ENCODE peak calls at places on chromosomes 13 and 19, in six cellular contexts. Q is choroid plexus epithelial cell; R is astrocyte of the spinal cord; I is HuH-7.5; X is Right ventricle myocardium inferior; P is activated T-helper 1 cell treated with anti-CD3 and anti-CD28 coated beads, Interleukin-12 subunit alpha, Interleukin-12 subunit beta, Interleukin-2, Interleukin-4 antibody, amounts not matched to agents 30 ng/mL and 10 ng/mL and 1 ng/mL, durations not matched to agents 14 hours and 24 hours and 36 hours. T is an unnamed sample.
A peak's percentile ranks its signal among the peaks of the same experiment; 100 is the strongest.

GRCh38 chr13:112368883-112369282 is 7.3 kb upstream of the SPACA7 start:
- DNase-seq in I (no peak), P (no peak), R (no peak), X (no peak), Q (no peak), T (no peak)

GRCh38 chr13:47033216-47033615 is 136.4 kb upstream of the HTR2A start:
- DNase-seq in P (no peak), R (peak; percentile 74), I (no peak), X (no peak), Q (peak; percentile 64), T (no peak)

GRCh38 chr13:41182231-41182630 is 12.1 kb downstream of the KBTBD7 start:
- DNase-seq in I (no peak), P (no peak), R (no peak), Q (no peak), X (no peak), T (no peak)

GRCh38 chr19:35995655-35995993 is 636 bp downstream of the SDHAF1 start:
- DNase-seq in R (peak; percentile 11), Q (peak; percentile 36), I (peak; percentile 83), P (peak; percentile 15), X (peak; percentile 66), T (no peak)

GRCh38 chr19:18194554-18195238 is 1.7 kb downstream of the MPV17L2 start:
- DNase-seq in I (no peak), Q (peak; percentile 29), X (no peak), R (peak; percentile 37), P (no peak), T (no peak)

GRCh38 chr19:46369817-46370216 is 22.9 kb downstream of the PPP5C start:
- DNase-seq in Q (no peak), I (no peak), R (no peak), X (no peak), P (no peak), T (no peak)

GRCh38 chr19:55301459-55302331 is 17.9 kb downstream of the BRSK1 start:
- DNase-seq in X (peak; percentile 95), I (peak; percentile 100), R (peak; percentile 62), Q (peak; percentile 78), P (peak; percentile 91), T (peak; percentile 24)

GRCh38 chr19:32866061-32866460 is 3.5 kb downstream of the SLC7A9 start:
- DNase-seq in Q (no peak), I (no peak), X (no peak), R (no peak), P (no peak), T (no peak)

GRCh38 chr13:102718746-102719145 is 23.9 kb upstream of the METTL21C start:
- DNase-seq in X (no peak), R (peak; percentile 1), I (no peak), Q (no peak), P (no peak), T (no peak)

GRCh38 chr19:38617283-38617763 is 430 bp downstream of the MAP4K1 start:
- DNase-seq in R (no peak), Q (no peak), I (no peak), P (peak; percentile 7), X (no peak), T (no peak)

GRCh38 chr19:7953060-7953459 is 9.6 kb upstream of the TIMM44 start:
- DNase-seq in P (no peak), X (no peak), I (no peak), R (no peak), Q (peak; percentile 31), T (no peak)

GRCh38 chr19:55258476-55258827 is 365 bp downstream of the PPP6R1 start:
- DNase-seq in I (peak; percentile 51), R (no peak), X (no peak), P (peak; percentile 41), Q (no peak), T (no peak)

GRCh38 chr13:34459856-34460255 is 482.2 kb upstream of the NBEA start:
- DNase-seq in Q (no peak), R (no peak), I (no peak), P (no peak), X (no peak), T (no peak)

GRCh38 chr19:38583219-38583984 is 34.4 kb downstream of the MAP4K1 start:
- DNase-seq in P (no peak), R (no peak), Q (no peak), I (no peak), X (peak; percentile 48), T (no peak)

GRCh38 chr13:37412271-37412683 is 186.3 kb downstream of the POSTN start:
- DNase-seq in X (no peak), R (no peak), I (no peak), Q (no peak), P (no peak), T (no peak)

GRCh38 chr19:32651729-32652140 is 23.2 kb downstream of the ANKRD27 start:
- DNase-seq in R (peak; percentile 42), P (no peak), I (no peak), X (peak; percentile 66), Q (peak; percentile 65), T (no peak)

GRCh38 chr19:13057147-13057572 is 45.5 kb downstream of the LYL1 start:
- DNase-seq in X (no peak), P (no peak), I (peak; percentile 56), Q (no peak), R (no peak), T (no peak)

GRCh38 chr19:42965204-42965603 is 28.2 kb upstream of the PSG7 start:
- DNase-seq in R (peak; percentile 1), X (no peak), I (no peak), Q (peak; percentile 15), P (no peak), T (peak; percentile 36)

GRCh38 chr19:38830039-38830733 is 1.4 kb downstream of the ECH1 start:
- DNase-seq in R (peak; percentile 23), Q (peak; percentile 47), X (no peak), P (no peak), I (no peak), T (no peak)

GRCh38 chr13:31945202-31945978 is 86.2 kb upstream of the FRY start:
- DNase-seq in P (no peak), Q (peak; percentile 74), X (peak; percentile 88), R (peak; percentile 60), I (no peak), T (no peak)

GRCh38 chr19:45865269-45865948 is 1.3 kb downstream of the FOXA3 start:
- DNase-seq in R (no peak), X (no peak), P (no peak), I (no peak), Q (no peak), T (no peak)